ENCODE peak calls at places on chromosomes 4 and X, in nine cellular contexts. F, C, N, X, G, D, Q, H and M are unnamed samples.

GRCh38 chrX:69291111-69291510 is 125.9 kb upstream of the PJA1 start:
- DNase-seq in G (no peak), H (no peak), X (no peak), C (no peak), D (no peak), N (no peak), Q (no peak), F (peak; percentile 14), M (peak; percentile 26)

GRCh38 chrX:97000682-97001393 is 117.1 kb downstream of the RPA4 start:
- DNase-seq in N (no peak), Q (no peak), H (no peak), F (no peak), D (no peak), G (no peak), X (no peak), C (no peak), M (no peak)

GRCh38 chr4:83339573-83339972 is 4.9 kb upstream of the HPSE start:
- DNase-seq in C (no peak), G (no peak), X (no peak), N (no peak), D (no peak), F (no peak), Q (no peak), H (no peak), M (no peak)

GRCh38 chr4:21699437-21699836 is 249.1 kb downstream of the KCNIP4 start:
- DNase-seq in X (no peak), Q (no peak), F (no peak), H (no peak), G (peak; percentile 3), D (no peak), N (no peak), C (no peak), M (no peak)

GRCh38 chr4:119299221-119300071 is 22.5 kb downstream of the FABP2 start:
- DNase-seq in G (peak; percentile 28), N (peak; percentile 66), F (peak; percentile 22), X (no peak), H (peak; percentile 26), Q (peak; percentile 62), C (peak; percentile 28), D (no peak), M (no peak)

GRCh38 chr4:55868691-55869090 is 15.2 kb downstream of the EXOC1 start:
- DNase-seq in Q (no peak), X (no peak), C (no peak), G (no peak), D (no peak), N (no peak), F (peak; percentile 50), H (no peak), M (no peak)

GRCh38 chrX:74924449-74925209 is 623 bp downstream of the NEXMIF start:
- DNase-seq in D (peak; percentile 28), G (peak; percentile 0), C (peak; percentile 6), N (peak; percentile 80), F (peak; percentile 1), X (no peak), H (peak; percentile 50), Q (no peak), M (peak; percentile 14)

GRCh38 chr4:16995451-16995850 is 97.0 kb upstream of the LDB2 start:
- DNase-seq in D (peak; percentile 9), Q (no peak), F (peak; percentile 41), N (no peak), H (no peak), G (no peak), C (no peak), X (no peak), M (no peak)

GRCh38 chrX:102957751-102958150 is 20.7 kb downstream of the RAB40AL start:
- DNase-seq in Q (no peak), X (no peak), N (no peak), G (peak; percentile 23), D (no peak), H (no peak), C (no peak), F (peak; percentile 11), M (no peak)

GRCh38 chr4:82469776-82470345 is 39.5 kb downstream of the ENOPH1 start:
- DNase-seq in N (no peak), C (peak; percentile 78), X (no peak), G (peak; percentile 45), D (no peak), H (no peak), Q (no peak), F (peak; percentile 54), M (no peak)

GRCh38 chrX:40122487-40122886 is 24.7 kb upstream of the BCOR start:
- DNase-seq in G (no peak), H (no peak), X (no peak), N (no peak), D (no peak), Q (no peak), F (no peak), C (no peak), M (no peak)

GRCh38 chrX:128846385-128846784 is 676.9 kb downstream of the SMARCA1 start:
- DNase-seq in G (no peak), Q (no peak), N (no peak), F (no peak), C (no peak), X (no peak), H (no peak), D (no peak), M (no peak)

GRCh38 chr4:108700358-108700757 is 50.0 kb downstream of the OSTC start:
- DNase-seq in X (peak; percentile 52), H (no peak), G (peak; percentile 19), N (no peak), C (peak; percentile 75), D (no peak), Q (no peak), F (peak; percentile 86), M (no peak)

GRCh38 chr4:144709159-144709558 is 63.2 kb downstream of the HHIP start:
- DNase-seq in F (peak; percentile 47), X (peak; percentile 66), Q (no peak), N (no peak), H (no peak), C (peak; percentile 94), G (no peak), D (no peak), M (peak; percentile 1)

DNA sequence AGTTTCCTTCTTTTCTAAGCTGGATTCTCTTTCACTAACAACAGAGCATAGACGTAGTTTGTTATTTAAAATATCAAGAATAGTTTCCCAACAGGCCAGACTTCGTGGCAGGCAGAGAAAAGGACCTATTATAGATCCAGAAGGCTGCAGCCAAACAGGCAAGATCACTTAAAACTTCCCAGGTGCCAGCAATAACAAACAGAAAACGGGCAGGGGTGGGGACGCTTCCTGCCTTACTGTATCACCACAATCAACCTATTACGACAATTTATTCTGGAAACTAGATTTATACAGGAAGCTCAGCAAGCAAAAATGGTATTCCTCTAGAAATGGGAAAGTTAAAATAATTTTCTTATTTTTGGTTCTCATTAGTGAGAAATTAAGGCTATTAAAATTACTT is 22.1 kb downstream of the RWDD4 start:
- DNase-seq in F (no peak), G (peak; percentile 36), Q (no peak), C (peak; percentile 55), H (no peak), X (no peak), D (no peak), N (no peak), M (peak; percentile 85)
- H3K4me3 ChIP-seq in F (no peak overlapping the region), G (no peak overlapping the region), Q (no peak overlapping the region), C (no peak overlapping the region), H (no peak overlapping the region), X (no peak overlapping the region), D (no peak overlapping the region), N (no peak overlapping the region), M (no peak overlapping the region)

DNA sequence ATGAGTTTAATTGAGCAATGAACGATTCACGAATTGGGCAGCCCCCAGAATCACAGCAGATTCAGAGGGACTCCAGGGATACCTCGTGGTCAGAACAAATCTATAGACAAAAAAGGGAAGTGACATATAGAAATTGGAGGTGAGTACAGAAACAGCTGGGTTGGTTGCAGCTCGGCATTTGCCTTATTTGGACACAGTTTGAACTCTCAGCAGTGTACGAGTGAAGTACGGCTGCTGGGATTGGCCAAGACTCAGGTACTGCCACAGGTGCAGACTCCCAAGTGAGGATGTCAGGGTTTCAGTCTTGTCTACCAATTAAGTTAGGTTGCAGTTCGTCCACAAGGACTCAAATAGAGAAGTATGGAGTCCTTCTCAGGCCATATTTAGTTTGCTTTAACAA is 28.2 kb downstream of the HTT-AS start:
- DNase-seq in H (no peak), C (no peak), G (no peak), Q (peak; percentile 91), F (no peak), X (no peak), N (peak; percentile 94), D (no peak), M (no peak)
- H3K4me3 ChIP-seq in H (no peak overlapping the region), C (no peak overlapping the region), G (no peak overlapping the region), Q (no peak overlapping the region), F (no peak overlapping the region), X (no peak overlapping the region), N (no peak overlapping the region), D (no peak overlapping the region), M (no peak overlapping the region)

GRCh38 chrX:24149346-24150050 is at the start of gene ZFX:
- DNase-seq in G (peak; percentile 61), Q (peak; percentile 58), C (peak; percentile 74), N (peak; percentile 81), D (peak; percentile 70), F (peak; percentile 70), H (peak; percentile 65), X (no peak), M (peak; percentile 83)

GRCh38 chrX:24151513-24151912 is 2.0 kb downstream of the ZFX start:
- DNase-seq in G (no peak), Q (no peak), F (no peak), H (no peak), D (no peak), C (no peak), X (no peak), N (no peak), M (no peak)

GRCh38 chrX:24148535-24149345 is 789 bp upstream of the ZFX start:
- DNase-seq in Q (peak; percentile 43), N (no peak), D (no peak), C (peak; percentile 48), F (peak; percentile 90), X (no peak), H (peak; percentile 5), G (peak; percentile 42), M (no peak)

GRCh38 chrX:24148118-24148517 is 1.4 kb upstream of the ZFX start:
- DNase-seq in N (peak; percentile 28), G (no peak), D (no peak), C (peak; percentile 29), F (no peak), H (no peak), Q (peak; percentile 29), X (no peak), M (no peak)

GRCh38 chrX:24150051-24150790 is 692 bp downstream of the ZFX start:
- DNase-seq in C (peak; percentile 97), D (peak; percentile 95), H (peak; percentile 90), G (peak; percentile 90), F (peak; percentile 89), X (peak; percentile 35), Q (peak; percentile 87), N (peak; percentile 94), M (peak; percentile 87)
- H3K4me3 ChIP-seq in C (peak overlapping the region; percentile 95), D (peak overlapping the region; percentile 98), H (peak overlapping the region; percentile 75), G (peak overlapping the region; percentile 94), F (peak overlapping the region; percentile 74), X (peak overlapping the region; percentile 67), Q (peak overlapping the region; percentile 75), N (peak overlapping the region; percentile 85), M (peak overlapping the region; percentile 93)

DNA sequence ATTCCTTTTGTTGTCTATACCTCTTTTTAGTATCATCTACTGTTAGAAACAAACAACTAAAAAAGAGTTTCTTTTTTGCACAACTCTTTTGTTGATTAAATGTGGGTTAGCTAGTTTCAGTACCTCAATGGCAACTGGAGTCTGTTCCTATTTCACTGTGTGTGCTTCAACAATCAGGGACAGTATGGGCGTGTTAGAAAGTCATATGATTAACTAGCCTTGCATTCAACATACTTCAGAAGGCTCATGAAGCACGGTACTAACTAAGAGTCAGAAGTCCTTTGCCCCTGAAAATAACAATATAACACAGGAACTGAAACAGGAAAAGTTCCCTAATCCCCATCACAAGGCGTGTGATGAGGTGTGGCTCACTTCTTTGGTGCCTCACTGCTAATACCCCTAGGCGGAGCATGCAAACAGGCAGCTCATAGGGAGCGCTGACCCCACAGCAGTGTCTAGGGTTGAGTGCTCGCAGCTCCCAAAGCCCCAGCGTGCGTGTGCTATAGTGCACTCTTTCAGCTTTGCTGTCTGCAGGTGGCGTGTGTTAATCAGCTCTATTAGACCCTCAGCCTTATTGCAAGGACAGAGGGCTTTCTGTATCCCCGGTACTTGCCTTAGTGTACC is 203.1 kb upstream of the NDST3 start:
- DNase-seq in H (no peak), Q (no peak), X (no peak), F (no peak), D (no peak), G (no peak), C (no peak), N (no peak), M (no peak)
- H3K4me3 ChIP-seq in H (no peak overlapping the region), Q (no peak overlapping the region), X (no peak overlapping the region), F (no peak overlapping the region), D (no peak overlapping the region), G (no peak overlapping the region), C (no peak overlapping the region), N (no peak overlapping the region), M (no peak overlapping the region)